ENCODE peak calls at places on chromosome 21, in four cellular contexts. Z is activated CD8-positive, alpha-beta memory T cell treated with anti-CD3 and anti-CD28 coated beads, Interleukin-2, amount 50 U/mL, for 4 hours; P is WTC11; C is AG08395. S is an unnamed sample.

GRCh38 chr21:34029724-34030528 is 43.5 kb upstream of the MRPS6 start:
- DNase-seq in Z (peak), P (peak), C (peak), S (peak)

GRCh38 chr21:44454747-44455523 is at the start of gene LRRC3:
- DNase-seq in Z (peak), P (peak), C (peak), S (peak)

GRCh38 chr21:38989745-38990423 is 184.2 kb downstream of the ETS2 start:
- DNase-seq in Z (no peak), P (no peak), C (peak), S (no peak)

GRCh38 chr21:38912355-38912619 is 106.6 kb downstream of the ETS2 start:
- DNase-seq in Z (no peak), P (no peak), C (no peak), S (no peak)

GRCh38 chr21:33479679-33480480 is at the start of gene TMEM50B:
- DNase-seq in Z (peak), P (peak), C (peak), S (peak)

GRCh38 chr21:16108561-16109070 is 378.8 kb downstream of the USP25 start:
- DNase-seq in Z (no peak), P (no peak), C (no peak), S (no peak)

GRCh38 chr21:42289926-42290325 is 25.3 kb downstream of the TFF3 start:
- DNase-seq in Z (no peak), P (no peak), C (no peak), S (no peak)

GRCh38 chr21:15809818-15810217 is 80.0 kb downstream of the USP25 start:
- DNase-seq in Z (no peak), P (no peak), C (no peak), S (no peak)

GRCh38 chr21:44800971-44801467 is 601 bp downstream of the UBE2G2 start:
- DNase-seq in Z (no peak), P (no peak), C (peak), S (no peak)

GRCh38 chr21:39020751-39021474 is 162.3 kb downstream of the PSMG1 start:
- DNase-seq in Z (no peak), P (no peak), C (peak), S (no peak)

GRCh38 chr21:26469789-26470188 is 103.3 kb downstream of the CYYR1 start:
- DNase-seq in Z (no peak), P (no peak), C (peak), S (no peak)

GRCh38 chr21:26297856-26298255 is 127.3 kb upstream of the APP start:
- DNase-seq in Z (no peak), P (no peak), C (peak), S (no peak)

GRCh38 chr21:45557611-45558043 is 15.4 kb upstream of the SLC19A1 start:
- DNase-seq in Z (no peak), P (no peak), C (no peak), S (no peak)

GRCh38 chr21:37079211-37079824 is 6.3 kb downstream of the TTC3 start:
- DNase-seq in Z (no peak), P (no peak), C (no peak), S (no peak)

GRCh38 chr21:42913461-42913860 is 12.0 kb downstream of the ERVH48-1 start:
- DNase-seq in Z (no peak), P (no peak), C (no peak), S (no peak)

GRCh38 chr21:42614811-42615342 is 38.5 kb upstream of the PDE9A start:
- DNase-seq in Z (peak), P (no peak), C (no peak), S (peak)

GRCh38 chr21:44845418-44846200 is 27.7 kb upstream of the SUMO3 start:
- DNase-seq in Z (peak), P (peak), C (peak), S (peak)

GRCh38 chr21:46585191-46585953 is 19.5 kb downstream of the S100B start:
- DNase-seq in Z (no peak), P (no peak), C (no peak), S (no peak)

GRCh38 chr21:32921632-32922230 is 104.0 kb upstream of the OLIG2 start:
- DNase-seq in Z (peak), P (peak), C (no peak), S (peak)

GRCh38 chr21:33231526-33231925 is 1.8 kb downstream of the IFNAR2 start:
- DNase-seq in Z (peak), P (no peak), C (no peak), S (peak)

GRCh38 chr21:42120904-42121535 is 49.9 kb downstream of the UMODL1 start:
- DNase-seq in Z (no peak), P (no peak), C (no peak), S (no peak)

GRCh38 chr21:37525810-37526209 is 159.2 kb downstream of the DYRK1A start:
- DNase-seq in Z (no peak), P (no peak), C (no peak), S (no peak)

GRCh38 chr21:37532868-37533780 is 166.6 kb downstream of the DYRK1A start:
- DNase-seq in Z (peak), P (peak), C (no peak), S (peak)

GRCh38 chr21:44986471-44987291 is 46.9 kb downstream of the SLX9 start:
- DNase-seq in Z (peak), P (no peak), C (no peak), S (peak)

GRCh38 chr21:35172231-35172630 is 123.1 kb upstream of the RUNX1 start:
- DNase-seq in Z (no peak), P (no peak), C (no peak), S (no peak)

GRCh38 chr21:41631564-41632461 is 123.9 kb upstream of the TMPRSS2 start:
- DNase-seq in Z (no peak), P (no peak), C (peak), S (no peak)

GRCh38 chr21:45833437-45833836 is 148.1 kb upstream of the COL6A1 start:
- DNase-seq in Z (no peak), P (no peak), C (no peak), S (no peak)

GRCh38 chr21:16476056-16476850 is 746.5 kb downstream of the USP25 start:
- DNase-seq in Z (no peak), P (no peak), C (no peak), S (no peak)

GRCh38 chr21:46111857-46112730 is 14.2 kb downstream of the COL6A2 start:
- DNase-seq in Z (peak), P (no peak), C (no peak), S (no peak)

GRCh38 chr21:23951251-23951650 is 1656.0 kb downstream of the MRPL39 start:
- DNase-seq in Z (no peak), P (no peak), C (no peak), S (no peak)

GRCh38 chr21:31557956-31558838 is 101.3 kb upstream of the SOD1 start:
- DNase-seq in Z (peak), P (peak), C (no peak), S (peak)

GRCh38 chr21:33247596-33247995 is 17.9 kb downstream of the IFNAR2 start:
- DNase-seq in Z (no peak), P (no peak), C (no peak), S (no peak)

GRCh38 chr21:44930543-44930981 is 9.3 kb upstream of the SLX9 start:
- DNase-seq in Z (peak), P (no peak), C (no peak), S (peak)

GRCh38 chr21:27649323-27649722 is 682.4 kb upstream of the ADAMTS5 start:
- DNase-seq in Z (no peak), P (no peak), C (peak), S (no peak)

S was measured in activated effector memory CD4-positive, alpha-beta T cell treated with anti-CD3 and anti-CD28 coated beads, Interleukin-2, amount 50 U/mL, for 16 hours.